ENCODE peak calls at places on chromosome 1, in nine cellular contexts. T is brain microvascular endothelial cell, U is ovary, B is colonic mucosa, V is bronchial epithelial cell, Z is GM12865, K is fibroblast of pulmonary artery, G is tibial artery, O is lung. Q is an unnamed sample.
A peak's percentile ranks its signal among the peaks of the same experiment; 100 is the strongest.

GRCh38 chr1:94095112-94095637 is 25.8 kb downstream of the ABCA4 start:
- DNase-seq in O (no peak), K (peak; percentile 95), U (peak; percentile 91), G (peak; percentile 80), V (no peak), B (peak; percentile 44), Z (no peak), T (peak; percentile 99), Q (peak; percentile 93)

GRCh38 chr1:118077331-118078055 is 107.5 kb downstream of the SPAG17 start:
- DNase-seq in T (peak; percentile 29), B (peak; percentile 19), O (no peak), G (no peak), V (peak; percentile 54), K (peak; percentile 61), Z (peak; percentile 24), U (no peak), Q (peak; percentile 58)

GRCh38 chr1:179025975-179026812 is 500 bp downstream of the FAM20B start:
- DNase-seq in V (peak; percentile 31), U (peak; percentile 76), O (peak; percentile 81), Z (peak; percentile 82), K (peak; percentile 45), G (peak; percentile 58), T (peak; percentile 32), B (peak; percentile 80), Q (peak; percentile 61)

GRCh38 chr1:226674892-226675719 is 64.0 kb downstream of the ITPKB start:
- DNase-seq in V (no peak), Z (peak; percentile 92), O (peak; percentile 50), U (no peak), K (no peak), G (peak; percentile 73), B (peak; percentile 60), T (no peak), Q (no peak)

GRCh38 chr1:245986404-245987221 is 520.5 kb downstream of the SMYD3 start:
- DNase-seq in T (peak; percentile 86), G (no peak), U (no peak), Z (no peak), O (no peak), K (peak; percentile 88), V (peak; percentile 81), B (no peak), Q (peak; percentile 91)

GRCh38 chr1:32393832-32394140 is 455 bp downstream of the BSDC1 start:
- DNase-seq in T (no peak), U (no peak), G (peak; percentile 51), K (peak; percentile 31), B (peak; percentile 72), Z (peak; percentile 35), V (peak; percentile 20), O (no peak), Q (no peak)

GRCh38 chr1:117061986-117062415 is 1.9 kb downstream of the TTF2 start:
- DNase-seq in G (no peak), V (peak; percentile 76), U (no peak), B (no peak), K (peak; percentile 82), O (no peak), Z (peak; percentile 79), T (peak; percentile 83), Q (peak; percentile 67)

GRCh38 chr1:98323906-98324358 is 337.6 kb upstream of the SNX7 start:
- DNase-seq in V (peak; percentile 90), U (no peak), Z (no peak), K (peak; percentile 98), G (peak; percentile 31), O (peak; percentile 45), B (peak; percentile 22), T (peak; percentile 96), Q (peak; percentile 98)

GRCh38 chr1:6523566-6523965 is 30.7 kb downstream of the NOL9 start:
- DNase-seq in B (no peak), T (no peak), O (no peak), V (peak; percentile 54), K (peak; percentile 66), Z (peak; percentile 18), G (no peak), U (no peak), Q (peak; percentile 68)

GRCh38 chr1:33370827-33371226 is 49.9 kb upstream of the A3GALT2 start:
- DNase-seq in B (no peak), K (no peak), O (no peak), Z (no peak), G (no peak), U (no peak), T (no peak), V (no peak), Q (no peak)

GRCh38 chr1:57623791-57624538 is 200.1 kb upstream of the DAB1 start:
- DNase-seq in Z (no peak), V (no peak), B (no peak), O (no peak), U (no peak), K (no peak), T (no peak), G (no peak), Q (no peak)

GRCh38 chr1:225827076-225827475 is 17.2 kb downstream of the EPHX1 start:
- DNase-seq in O (no peak), K (no peak), U (no peak), Z (no peak), T (no peak), B (no peak), G (no peak), V (no peak), Q (no peak)

GRCh38 chr1:228225740-228226139 is 17.9 kb downstream of the OBSCN start:
- DNase-seq in U (no peak), B (peak; percentile 5), Z (no peak), O (no peak), T (no peak), K (no peak), V (no peak), G (no peak), Q (no peak)

GRCh38 chr1:175075572-175076568 is 8.2 kb downstream of the TNN start:
- DNase-seq in O (no peak), V (no peak), U (no peak), B (no peak), G (no peak), K (no peak), Z (peak; percentile 18), T (peak; percentile 38), Q (no peak)

DNA sequence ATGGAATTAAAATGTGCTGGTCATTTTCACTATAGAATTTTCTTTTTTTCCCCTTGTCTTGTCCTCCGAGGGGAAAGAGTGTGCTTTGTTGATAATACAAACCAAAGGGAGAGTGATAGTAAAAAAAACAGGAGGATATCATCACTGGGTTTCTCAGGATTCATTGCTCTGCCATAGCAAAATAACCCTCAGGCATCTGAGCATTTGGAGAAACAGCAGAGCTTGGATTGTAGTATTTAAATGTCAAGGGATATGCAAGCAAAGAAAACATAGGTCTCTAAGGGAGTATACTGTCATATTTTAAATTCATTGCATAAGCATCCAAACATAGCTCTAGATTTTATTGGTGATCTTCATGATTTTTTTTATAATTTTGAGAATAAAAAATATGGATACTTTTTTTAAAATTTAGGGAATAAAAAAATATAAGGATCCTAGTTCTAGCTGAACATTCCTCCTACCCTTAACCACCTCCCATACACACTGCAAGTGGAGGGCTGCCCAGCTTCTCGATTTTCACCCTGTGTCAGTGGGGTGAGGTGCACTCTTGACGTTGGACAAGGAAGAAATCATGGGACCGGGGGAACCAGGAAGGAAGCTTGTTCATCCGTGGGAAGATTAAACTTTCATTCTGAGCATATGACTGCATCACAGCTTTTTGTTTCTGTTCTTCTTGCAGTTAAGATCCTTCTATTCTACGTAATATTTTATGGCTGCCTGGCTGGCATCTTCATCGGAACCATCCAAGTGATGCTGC is 4.4 kb downstream of the ATP1B1 start:
- DNase-seq in K (peak; percentile 81), Z (no peak), T (peak; percentile 48), G (peak; percentile 44), B (peak; percentile 51), U (no peak), V (no peak), O (no peak), Q (peak; percentile 56)
- H3K4me3 ChIP-seq in K (no peak overlapping the region), Z (no peak overlapping the region), T (no peak overlapping the region), G (no peak overlapping the region), B (peak overlapping the region; percentile 82), U (peak overlapping the region; percentile 93), V (no peak overlapping the region), O (no peak overlapping the region), Q (no peak overlapping the region)

DNA sequence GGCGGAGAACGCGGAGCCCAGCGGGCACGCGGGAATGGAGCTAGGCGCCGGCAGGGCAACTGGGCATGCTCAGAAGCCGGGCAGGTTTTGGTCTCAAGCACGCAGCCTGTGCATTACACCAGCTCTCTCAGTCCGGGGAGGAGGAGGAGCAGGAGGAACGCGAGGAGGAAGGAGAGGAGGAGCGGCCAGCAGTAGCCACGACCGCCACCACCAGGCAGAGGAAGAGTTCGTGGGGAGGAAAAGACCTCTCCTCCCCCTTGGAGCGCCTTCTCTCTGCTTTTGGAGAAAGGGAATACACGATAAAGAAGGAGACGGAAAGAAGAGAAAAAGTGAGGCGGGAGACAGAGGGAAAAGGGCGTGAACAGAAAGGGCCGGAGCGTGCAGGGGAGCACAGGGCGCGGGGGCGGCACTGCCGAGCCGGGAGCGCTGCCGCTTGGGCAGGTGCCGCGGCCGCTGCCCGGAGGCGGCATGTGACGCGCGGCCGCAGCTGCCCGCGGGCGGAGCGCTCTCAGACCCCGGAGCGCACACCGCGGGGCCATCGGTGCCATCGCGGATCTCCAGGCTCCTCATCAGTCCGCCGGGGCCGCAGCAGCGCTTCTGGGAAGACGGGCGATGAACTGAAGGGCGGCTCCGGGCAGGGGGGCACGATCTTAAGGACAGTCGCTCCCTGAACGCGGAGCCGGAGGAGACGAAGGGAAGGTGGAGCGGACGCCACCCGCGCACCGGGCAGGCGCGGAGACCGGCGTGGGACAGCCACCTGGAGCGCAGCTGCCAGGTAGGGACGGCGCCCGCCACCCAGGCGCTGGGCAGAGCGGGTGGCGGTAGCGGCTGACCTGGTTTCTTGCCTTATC is at the start of gene CHRM3:
- DNase-seq in O (peak; percentile 77), Z (no peak), V (peak; percentile 57), K (no peak), U (peak; percentile 58), G (peak; percentile 20), B (peak; percentile 91), T (no peak), Q (peak; percentile 7)
- TF ChIP-seq CTCF in O (no peak), Z (no peak), V (no peak), K (no peak), U (peak; percentile 9), G (no peak), B (no peak), T (no peak), Q (no peak)

DNA sequence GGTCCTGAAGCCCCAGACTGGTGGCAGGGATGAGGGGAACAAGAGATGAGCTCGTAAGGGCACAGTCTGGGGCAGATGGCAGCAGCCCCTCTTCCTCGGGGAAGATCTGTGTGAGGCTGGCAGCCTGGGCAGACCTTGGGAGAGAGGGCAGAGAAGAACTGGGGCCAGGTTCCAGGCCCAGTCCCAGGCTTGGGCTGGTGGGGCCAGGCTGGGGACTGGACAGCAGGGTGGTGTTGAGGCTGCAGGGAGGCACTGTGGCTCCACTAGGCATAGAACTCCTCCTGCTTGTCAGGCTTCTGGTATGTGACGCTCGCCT is 35.7 kb downstream of the SDC3 start:
- DNase-seq in B (no peak), T (no peak), K (no peak), V (no peak), U (no peak), O (no peak), G (peak; percentile 9), Z (no peak), Q (peak; percentile 20)
- H3K4me3 ChIP-seq in B (no peak overlapping the region), T (no peak overlapping the region), K (no peak overlapping the region), V (no peak overlapping the region), U (no peak overlapping the region), O (no peak overlapping the region), G (no peak overlapping the region), Z (no peak overlapping the region), Q (no peak overlapping the region)

DNA sequence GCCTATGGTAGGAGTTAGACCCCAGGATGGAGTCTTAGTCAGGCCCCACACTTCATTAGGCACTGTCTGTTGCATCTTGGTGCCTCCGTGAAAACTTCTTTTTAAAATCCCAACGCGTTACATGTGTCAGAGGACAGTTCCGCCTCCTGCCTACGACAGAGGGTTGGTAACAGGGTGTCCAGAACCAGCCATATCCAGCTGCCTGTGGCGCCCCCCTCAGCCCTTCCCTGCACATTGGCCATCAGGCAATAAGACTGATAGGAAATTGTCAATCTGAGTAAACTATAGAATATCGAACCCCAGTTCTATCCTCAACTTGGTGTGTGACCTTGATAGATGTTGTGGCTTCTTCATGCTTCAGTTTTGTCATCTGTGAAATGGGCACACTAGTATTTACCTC is 108.6 kb upstream of the CSF3R start:
- DNase-seq in O (no peak), U (no peak), Z (no peak), K (no peak), G (no peak), V (no peak), T (no peak), B (no peak), Q (no peak)
- TF ChIP-seq CTCF in O (no peak), U (no peak), Z (no peak), K (no peak), G (no peak), V (no peak), T (no peak), B (no peak), Q (no peak)

Q was measured in cardiac fibroblast.